ENCODE peak calls at places on chromosomes 12 and 14, in four cellular contexts. One of them, this sample, is unnamed.

GRCh38 chr12:29971431-29971830 is 187.7 kb upstream of the TMTC1 start:
- DNase-seq in uterus: no peak
- DNase-seq in A549: no peak
- DNase-seq in upper lobe of left lung: no peak
- DNase-seq in this sample: no peak

GRCh38 chr12:94263905-94264655 is 115.7 kb downstream of the PLXNC1 start:
- DNase-seq in upper lobe of left lung: peak; percentile 76
- DNase-seq in A549: no peak
- DNase-seq in uterus: no peak
- DNase-seq in this sample: no peak

GRCh38 chr12:52369809-52370208 is 2.5 kb upstream of the KRT85 start:
- DNase-seq in upper lobe of left lung: no peak
- DNase-seq in uterus: no peak
- DNase-seq in A549: no peak
- DNase-seq in this sample: no peak

GRCh38 chr12:2409656-2410265 is 357.0 kb downstream of the CACNA1C start:
- DNase-seq in A549: no peak
- DNase-seq in upper lobe of left lung: no peak
- DNase-seq in uterus: no peak
- DNase-seq in this sample: no peak

GRCh38 chr14:98941481-98941880 is 330.5 kb downstream of the BCL11B start:
- DNase-seq in A549: no peak
- DNase-seq in uterus: no peak
- DNase-seq in upper lobe of left lung: no peak
- DNase-seq in this sample: no peak

GRCh38 chr12:32110417-32110816 is 3.8 kb downstream of the BICD1 start:
- DNase-seq in A549: no peak
- DNase-seq in upper lobe of left lung: no peak
- DNase-seq in uterus: no peak
- DNase-seq in this sample: no peak

GRCh38 chr14:91229743-91230200 is 14.7 kb downstream of the GPR68 start:
- DNase-seq in upper lobe of left lung: no peak
- DNase-seq in uterus: no peak
- DNase-seq in A549: no peak
- DNase-seq in this sample: no peak

GRCh38 chr14:95189400-95190162 is 32.3 kb upstream of the DICER1 start:
- DNase-seq in uterus: no peak
- DNase-seq in upper lobe of left lung: no peak
- DNase-seq in A549: no peak
- DNase-seq in this sample: no peak

GRCh38 chr14:106530423-106531107 is 1004.2 kb downstream of the TMEM121 start:
- DNase-seq in A549: peak; percentile 42
- DNase-seq in uterus: no peak
- DNase-seq in upper lobe of left lung: no peak
- DNase-seq in this sample: no peak

GRCh38 chr14:95424533-95424932 is 91.9 kb downstream of the SYNE3 start:
- DNase-seq in upper lobe of left lung: no peak
- DNase-seq in A549: no peak
- DNase-seq in uterus: no peak
- DNase-seq in this sample: no peak

GRCh38 chr14:75084513-75084912 is 15.1 kb downstream of the ZC2HC1C start:
- DNase-seq in uterus: no peak
- DNase-seq in A549: no peak
- DNase-seq in upper lobe of left lung: no peak
- DNase-seq in this sample: no peak

GRCh38 chr12:3042394-3042793 is 34.8 kb upstream of the TSPAN9 start:
- DNase-seq in A549: no peak
- DNase-seq in uterus: no peak
- DNase-seq in upper lobe of left lung: no peak
- DNase-seq in this sample: no peak

GRCh38 chr14:93712079-93712837 is 76.0 kb downstream of the PRIMA1 start:
- DNase-seq in uterus: no peak
- DNase-seq in A549: no peak
- DNase-seq in upper lobe of left lung: no peak
- DNase-seq in this sample: no peak

DNA sequence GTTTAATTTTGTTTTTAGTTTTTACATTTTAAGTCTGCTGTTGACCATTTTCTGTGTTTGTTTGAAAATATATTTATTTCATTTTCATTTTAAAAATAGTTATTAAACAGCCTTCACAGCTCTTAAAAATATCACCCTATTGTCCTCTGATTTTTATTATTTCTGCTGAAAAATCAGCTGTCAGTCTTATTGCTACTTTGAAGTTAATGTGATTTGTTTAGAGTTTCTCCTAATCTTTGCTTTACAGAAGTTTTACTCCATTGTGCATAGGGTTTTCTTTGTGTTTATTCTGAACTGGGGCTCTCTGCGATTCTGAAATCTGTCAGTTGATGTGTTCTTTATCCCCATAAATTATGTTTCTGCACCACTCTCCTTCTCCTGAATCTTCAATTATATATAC is 486.3 kb downstream of the SOX5 start:
- DNase-seq in A549: no peak
- DNase-seq in uterus: no peak
- DNase-seq in upper lobe of left lung: no peak
- DNase-seq in this sample: no peak
- TF ChIP-seq POLR2A in A549: no peak
- TF ChIP-seq POLR2A in uterus: no peak
- TF ChIP-seq POLR2A in upper lobe of left lung: no peak
- TF ChIP-seq POLR2A in this sample: no peak

DNA sequence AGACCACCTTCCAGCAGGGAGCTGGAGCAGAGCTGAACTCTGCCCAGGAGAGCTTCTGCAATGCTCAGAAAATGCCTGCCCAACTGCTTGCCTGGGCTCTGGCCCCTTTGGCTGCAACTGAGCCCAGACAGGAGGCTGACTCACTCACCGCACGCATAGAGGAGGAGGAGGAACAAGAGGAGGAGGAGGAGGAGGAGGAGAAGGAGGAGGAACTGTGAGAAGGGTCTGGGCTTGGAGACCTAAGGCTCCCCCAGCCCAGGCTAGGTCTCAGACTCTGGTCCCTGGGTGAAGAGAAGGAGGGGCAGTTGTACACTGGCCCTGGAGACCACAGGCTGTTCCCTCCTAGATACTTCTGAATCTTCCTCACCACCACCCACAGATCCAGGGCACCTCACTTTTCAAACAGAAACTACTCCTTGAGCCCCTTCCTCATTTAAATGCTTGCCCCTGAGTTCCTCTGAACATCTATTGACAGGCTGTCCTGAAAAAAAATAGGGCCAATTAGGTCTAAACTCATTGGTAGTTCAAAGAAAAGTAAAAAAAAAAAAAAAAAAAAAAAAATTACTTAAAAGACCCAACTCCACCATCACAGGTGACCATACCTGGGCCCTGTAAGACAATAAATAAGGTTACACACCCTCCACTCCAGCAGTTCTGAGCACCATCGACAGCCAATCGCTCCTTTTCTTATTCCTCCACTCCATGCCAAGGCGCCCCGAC is 707 bp downstream of the VDR start:
- DNase-seq in uterus: peak; percentile 57
- DNase-seq in A549: peak; percentile 25
- DNase-seq in upper lobe of left lung: peak; percentile 90
- DNase-seq in this sample: peak; percentile 65
- TF ChIP-seq CTCF in uterus: no peak
- TF ChIP-seq CTCF in A549: no peak
- TF ChIP-seq CTCF in upper lobe of left lung: no peak
- TF ChIP-seq CTCF in this sample: no peak

GRCh38 chr12:44694027-44694426 is 182.1 kb downstream of the NELL2 start:
- DNase-seq in upper lobe of left lung: no peak
- DNase-seq in uterus: no peak
- DNase-seq in A549: no peak
- DNase-seq in this sample: no peak
- H3K4me1 ChIP-seq in upper lobe of left lung: no peaks in the 10 kb centered on the region
- H3K4me1 ChIP-seq in uterus: no peaks in the 10 kb centered on the region
- H3K4me1 ChIP-seq in A549: no peaks in the 10 kb centered on the region
- H3K4me1 ChIP-seq in this sample: no peaks in the 10 kb centered on the region

GRCh38 chr14:102835959-102836358 is 58.7 kb downstream of the TRAF3 start:
- DNase-seq in A549: no peak
- DNase-seq in uterus: no peak
- DNase-seq in upper lobe of left lung: no peak
- DNase-seq in this sample: no peak
- TF ChIP-seq POLR2A in A549: no peak
- TF ChIP-seq POLR2A in uterus: no peak
- TF ChIP-seq POLR2A in upper lobe of left lung: no peak
- TF ChIP-seq POLR2A in this sample: no peak

GRCh38 chr12:58917699-58918334 is 2.5 kb downstream of the LRIG3 start:
- DNase-seq in A549: no peak
- DNase-seq in upper lobe of left lung: no peak
- DNase-seq in uterus: no peak
- DNase-seq in this sample: no peak

GRCh38 chr12:58920956-58921861 is 905 bp upstream of the LRIG3 start:
- DNase-seq in A549: no peak
- DNase-seq in upper lobe of left lung: no peak
- DNase-seq in uterus: peak; percentile 25
- DNase-seq in this sample: no peak

GRCh38 chr12:58919271-58920101 is 818 bp downstream of the LRIG3 start:
- DNase-seq in upper lobe of left lung: peak; percentile 29
- DNase-seq in A549: peak; percentile 41
- DNase-seq in uterus: peak; percentile 36
- DNase-seq in this sample: peak; percentile 30

GRCh38 chr12:58918475-58918874 is 1.8 kb downstream of the LRIG3 start:
- DNase-seq in upper lobe of left lung: no peak
- DNase-seq in uterus: no peak
- DNase-seq in A549: no peak
- DNase-seq in this sample: no peak

GRCh38 chr12:58920102-58920955 is at the start of gene LRIG3:
- DNase-seq in upper lobe of left lung: peak; percentile 88
- DNase-seq in A549: peak; percentile 90
- DNase-seq in uterus: peak; percentile 92
- DNase-seq in this sample: peak; percentile 83
- TF ChIP-seq CTCF in upper lobe of left lung: peak; percentile 33
- TF ChIP-seq CTCF in A549: no peak
- TF ChIP-seq CTCF in uterus: peak; percentile 39
- TF ChIP-seq CTCF in this sample: peak; percentile 22

DNA sequence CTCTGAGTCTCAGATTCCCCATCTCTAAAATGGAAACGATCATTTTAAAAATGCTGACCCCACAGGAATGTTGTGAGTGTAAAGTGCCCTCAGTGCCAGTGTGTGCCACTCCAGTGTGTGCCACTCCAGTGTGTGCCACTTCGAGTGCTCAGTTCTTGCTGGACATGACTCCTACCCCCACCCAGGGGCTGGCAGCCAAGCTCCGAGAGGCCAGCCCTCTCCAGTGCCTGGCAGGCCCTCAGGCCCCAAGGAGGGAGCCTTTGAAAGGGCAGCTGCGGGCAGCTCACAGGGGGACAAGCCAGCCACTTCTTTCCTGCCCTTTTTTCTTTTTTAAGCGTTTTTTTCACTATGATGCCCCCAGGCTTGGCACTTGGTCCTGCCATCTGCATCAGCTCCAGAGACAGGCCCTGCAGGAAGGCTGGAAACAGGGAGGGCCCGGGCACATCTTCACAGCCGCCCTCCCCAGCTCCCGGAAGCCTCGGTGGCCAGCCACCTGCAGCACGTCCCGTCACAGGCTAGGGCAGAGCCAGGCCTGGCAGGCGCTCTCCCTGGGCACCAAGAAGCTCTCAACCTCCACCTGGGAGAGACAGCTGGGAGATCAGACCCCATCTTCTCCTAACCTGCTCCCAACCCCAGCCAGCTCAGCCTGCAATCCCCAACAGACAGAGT is 29.8 kb downstream of the NCOR2 start:
- DNase-seq in A549: no peak
- DNase-seq in uterus: no peak
- DNase-seq in upper lobe of left lung: peak; percentile 84
- DNase-seq in this sample: no peak
- H3K4me1 ChIP-seq in A549: peaks cover 70% of the 10 kb centered on the region
- H3K4me1 ChIP-seq in uterus: no peaks in the 10 kb centered on the region
- H3K4me1 ChIP-seq in upper lobe of left lung: peaks cover 42% of the 10 kb centered on the region
- H3K4me1 ChIP-seq in this sample: peaks cover 28% of the 10 kb centered on the region

DNA sequence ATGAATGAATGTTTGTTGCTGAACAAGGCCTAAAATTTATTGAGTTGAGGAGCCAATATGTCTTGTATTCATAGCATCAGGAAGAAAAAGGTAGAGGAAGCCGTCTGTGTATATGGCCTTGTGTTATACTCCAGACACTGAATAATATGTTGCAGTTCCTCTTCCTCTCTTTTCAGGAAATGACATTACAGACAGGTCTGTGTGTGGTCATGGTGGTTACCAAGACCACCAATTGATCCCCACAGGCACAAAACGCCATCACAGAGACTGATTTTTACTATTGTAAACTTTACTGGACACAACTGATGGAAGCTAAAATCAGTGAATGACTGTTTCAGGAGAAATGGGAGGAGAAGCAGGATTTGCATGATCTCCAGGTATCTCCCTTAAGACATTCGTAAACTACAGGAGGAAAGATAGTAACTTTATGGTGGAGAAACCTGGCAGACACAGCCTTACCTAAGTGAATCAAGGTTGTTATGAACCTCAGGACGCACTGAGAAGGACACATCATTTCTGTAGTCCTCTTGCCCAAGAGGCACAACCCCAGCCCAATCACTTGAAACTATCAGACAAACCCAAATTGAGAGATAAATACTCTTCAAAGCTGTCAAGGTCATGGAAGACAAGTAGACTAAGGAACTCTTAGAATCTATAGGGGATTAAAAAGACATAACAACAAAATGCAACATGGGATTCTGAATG is 334.1 kb upstream of the RGS6 start:
- DNase-seq in upper lobe of left lung: no peak
- DNase-seq in uterus: no peak
- DNase-seq in A549: no peak
- DNase-seq in this sample: no peak
- TF ChIP-seq POLR2A in upper lobe of left lung: no peak
- TF ChIP-seq POLR2A in uterus: no peak
- TF ChIP-seq POLR2A in A549: no peak
- TF ChIP-seq POLR2A in this sample: no peak

DNA sequence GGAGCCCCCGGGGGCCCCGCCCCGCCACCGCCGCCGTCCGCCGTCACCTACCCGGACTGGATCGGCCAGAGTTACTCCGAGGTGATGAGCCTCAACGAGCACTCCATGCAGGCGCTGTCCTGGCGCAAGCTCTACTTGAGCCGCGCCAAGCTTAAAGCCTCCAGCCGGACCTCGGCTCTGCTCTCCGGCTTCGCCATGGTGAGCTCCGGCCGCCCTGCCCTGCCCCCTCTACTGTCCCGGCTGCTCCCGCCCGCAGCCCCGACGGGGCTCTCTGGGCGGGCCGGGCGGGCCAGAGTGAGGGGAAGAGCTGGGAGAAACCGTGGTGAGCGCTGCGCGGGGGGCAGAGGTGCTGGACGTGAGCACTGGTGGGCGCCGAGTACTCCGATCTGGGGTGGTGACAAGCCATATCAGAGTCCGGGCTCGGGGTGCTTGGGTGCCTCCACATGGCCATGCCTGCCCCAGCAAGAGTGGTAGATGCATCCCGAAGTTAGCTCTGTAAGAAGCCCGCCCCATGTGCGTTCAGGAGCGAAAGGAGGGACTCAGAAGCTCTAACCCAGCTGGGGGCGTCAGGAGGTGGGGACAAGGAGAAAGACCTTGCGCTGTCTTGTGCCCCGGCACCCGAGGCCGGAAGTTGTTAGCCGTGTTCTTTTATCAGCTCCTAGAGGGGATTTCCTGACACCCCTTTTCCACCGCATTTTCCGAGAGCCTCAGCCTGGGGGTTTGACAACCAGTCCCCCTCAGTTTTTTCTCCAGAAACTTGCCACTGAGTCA is 708 bp downstream of the ORAI1 start:
- DNase-seq in A549: peak; percentile 75
- DNase-seq in upper lobe of left lung: peak; percentile 69
- DNase-seq in uterus: peak; percentile 60
- DNase-seq in this sample: peak; percentile 44
- TF ChIP-seq CTCF in A549: peak; percentile 1
- TF ChIP-seq CTCF in upper lobe of left lung: peak; percentile 39
- TF ChIP-seq CTCF in uterus: no peak
- TF ChIP-seq CTCF in this sample: no peak

GRCh38 chr14:105092912-105093425 is 27.7 kb upstream of the GPR132 start:
- DNase-seq in uterus: peak; percentile 61
- DNase-seq in A549: peak; percentile 85
- DNase-seq in upper lobe of left lung: peak; percentile 62
- DNase-seq in this sample: peak; percentile 57
- H3K4me1 ChIP-seq in uterus: peaks cover 3% of the 10 kb centered on the region
- H3K4me1 ChIP-seq in A549: peaks cover 52% of the 10 kb centered on the region
- H3K4me1 ChIP-seq in upper lobe of left lung: peaks cover 52% of the 10 kb centered on the region
- H3K4me1 ChIP-seq in this sample: peaks cover 26% of the 10 kb centered on the region